ENCODE peak calls at places on chromosomes 5 and 9, in six cellular contexts. R is kidney glomerular epithelial cell, H is endothelial cell, L is neuronal stem cell, Q is EL, O is germinal center. K is an unnamed sample.

GRCh38 chr5:178441486-178442270 is 148.5 kb downstream of the COL23A1 start:
- DNase-seq in R (no peak), O (no peak), Q (no peak), H (no peak), L (no peak), K (no peak)

GRCh38 chr9:134585746-134586706 is 55.6 kb upstream of the COL5A1 start:
- DNase-seq in L (no peak), Q (peak), H (no peak), R (no peak), O (no peak), K (peak)

GRCh38 chr9:18427691-18428090 is 46.3 kb upstream of the ADAMTSL1 start:
- DNase-seq in H (no peak), O (no peak), L (no peak), Q (no peak), R (no peak), K (peak)

GRCh38 chr5:34923694-34924461 is 5.5 kb upstream of the DNAJC21 start:
- DNase-seq in R (peak), L (no peak), O (no peak), H (no peak), Q (peak), K (peak)

GRCh38 chr9:91784673-91785402 is 165.2 kb downstream of the ROR2 start:
- DNase-seq in H (no peak), R (no peak), Q (no peak), O (no peak), L (no peak), K (no peak)

GRCh38 chr9:91207481-91207888 is 154.2 kb downstream of the AUH start:
- DNase-seq in Q (peak), O (no peak), L (no peak), R (no peak), H (no peak), K (peak)

GRCh38 chr9:72661401-72662135 is 140.2 kb downstream of the TMC1 start:
- DNase-seq in Q (peak), L (no peak), H (no peak), R (peak), O (no peak), K (peak)

GRCh38 chr9:132267660-132268059 is 87.1 kb downstream of the SETX start:
- DNase-seq in R (no peak), Q (no peak), L (no peak), O (no peak), H (no peak), K (no peak)

GRCh38 chr9:126440042-126440441 is 113.4 kb downstream of the MVB12B start:
- DNase-seq in O (no peak), Q (no peak), L (no peak), R (no peak), H (no peak), K (no peak)

GRCh38 chr9:34553511-34554021 is 30.8 kb upstream of the ENHO start:
- DNase-seq in O (no peak), R (no peak), H (no peak), Q (no peak), L (no peak), K (no peak)

GRCh38 chr5:176458904-176459561 is 10.8 kb downstream of the FAF2 start:
- DNase-seq in R (no peak), H (no peak), L (no peak), O (no peak), Q (no peak), K (peak)

GRCh38 chr9:38228331-38229122 is 159.5 kb upstream of the SHB start:
- DNase-seq in O (no peak), Q (no peak), H (no peak), R (peak), L (no peak), K (no peak)

GRCh38 chr5:128082551-128083032 is 974 bp upstream of the SLC12A2 start:
- DNase-seq in L (no peak), O (peak), H (no peak), R (peak), Q (no peak), K (no peak)

GRCh38 chr5:136311999-136312398 is 53.3 kb downstream of the TRPC7 start:
- DNase-seq in L (no peak), Q (no peak), H (no peak), R (no peak), O (no peak), K (no peak)

GRCh38 chr5:134136771-134137170 is 22.3 kb downstream of the TCF7 start:
- DNase-seq in Q (no peak), L (no peak), H (no peak), O (no peak), R (no peak), K (no peak)

GRCh38 chr5:174722500-174722899 is 1.9 kb upstream of the MSX2 start:
- DNase-seq in H (no peak), Q (no peak), L (no peak), O (no peak), R (no peak), K (no peak)

GRCh38 chr9:3528466-3528865 is 2.7 kb upstream of the RFX3 start:
- DNase-seq in H (no peak), O (no peak), R (no peak), Q (no peak), L (no peak), K (no peak)

GRCh38 chr9:121067655-121068054 is 7.1 kb upstream of the CNTRL start:
- DNase-seq in L (no peak), O (no peak), H (no peak), Q (no peak), R (no peak), K (no peak)